ENCODE peak calls at places on chromosomes 13 and 19, in four cellular contexts. A is GM12878, H is prostate gland, B is suprapubic skin. M is an unnamed sample.

GRCh38 chr13:70905035-70905434 is 796.8 kb upstream of the KLHL1 start:
- DNase-seq in A (no peak), H (no peak), B (no peak), M (no peak)

GRCh38 chr13:59750860-59751259 is 412.9 kb downstream of the DIAPH3 start:
- DNase-seq in A (no peak), H (no peak), B (no peak), M (no peak)

GRCh38 chr19:57078802-57079201 is 41.0 kb upstream of the USP29 start:
- DNase-seq in A (no peak), H (no peak), B (no peak), M (no peak)

GRCh38 chr19:17488593-17489391 is 18.5 kb downstream of the SLC27A1 start:
- DNase-seq in A (no peak), H (peak), B (peak), M (peak)

GRCh38 chr13:59201836-59202235 is 961.9 kb downstream of the DIAPH3 start:
- DNase-seq in A (no peak), H (no peak), B (no peak), M (no peak)

GRCh38 chr13:105774739-105775460 is 760.6 kb downstream of the EFNB2 start:
- DNase-seq in A (no peak), H (no peak), B (no peak), M (no peak)

GRCh38 chr13:82480415-82480814 is 1401.9 kb downstream of the SLITRK1 start:
- DNase-seq in A (no peak), H (no peak), B (no peak), M (no peak)

GRCh38 chr19:42246869-42247630 is 4.6 kb upstream of the GSK3A start:
- DNase-seq in A (no peak), H (no peak), B (no peak), M (no peak)

GRCh38 chr19:10819124-10820060 is 16.6 kb downstream of the TMED1 start:
- DNase-seq in A (no peak), H (no peak), B (no peak), M (no peak)

GRCh38 chr13:48491423-48492122 is 41.3 kb downstream of the RCBTB2 start:
- DNase-seq in A (no peak), H (no peak), B (no peak), M (no peak)

GRCh38 chr13:40476175-40476958 is 190.1 kb downstream of the FOXO1 start:
- DNase-seq in A (no peak), H (no peak), B (no peak), M (no peak)

GRCh38 chr13:70189981-70190380 is 81.7 kb upstream of the KLHL1 start:
- DNase-seq in A (no peak), H (no peak), B (no peak), M (no peak)

GRCh38 chr19:9989504-9989903 is 20.8 kb downstream of the COL5A3 start:
- DNase-seq in A (no peak), H (no peak), B (no peak), M (no peak)

GRCh38 chr13:42405665-42406390 is 133.9 kb downstream of the AKAP11 start:
- DNase-seq in A (peak), H (no peak), B (no peak), M (no peak)

GRCh38 chr13:80217614-80218456 is 123.1 kb downstream of the SPRY2 start:
- DNase-seq in A (no peak), H (no peak), B (no peak), M (no peak)

GRCh38 chr13:37615271-37615670 is 16.7 kb upstream of the POSTN start:
- DNase-seq in A (no peak), H (no peak), B (no peak), M (no peak)

GRCh38 chr13:97275775-97276501 is 53.8 kb downstream of the MBNL2 start:
- DNase-seq in A (no peak), H (no peak), B (no peak), M (no peak)

GRCh38 chr19:15418112-15418587 is 638 bp downstream of the AKAP8L start:
- DNase-seq in A (no peak), H (no peak), B (no peak), M (no peak)

GRCh38 chr19:17097593-17098126 is 22.1 kb downstream of the MYO9B start:
- DNase-seq in A (no peak), H (no peak), B (no peak), M (no peak)

GRCh38 chr13:27295660-27296059 is 25.0 kb downstream of the RASL11A start:
- DNase-seq in A (no peak), H (no peak), B (no peak), M (no peak)

GRCh38 chr13:23567792-23568480 is 2.3 kb upstream of the TNFRSF19 start:
- DNase-seq in A (no peak), H (no peak), B (no peak), M (no peak)

GRCh38 chr19:40762754-40763153 is 11.8 kb downstream of the SNRPA start:
- DNase-seq in A (no peak), H (no peak), B (no peak), M (no peak)

GRCh38 chr19:43504426-43505185 is at the start of gene PHLDB3:
- DNase-seq in A (no peak), H (peak), B (no peak), M (no peak)

GRCh38 chr13:60090579-60090978 is 73.1 kb downstream of the DIAPH3 start:
- DNase-seq in A (no peak), H (no peak), B (no peak), M (no peak)

GRCh38 chr13:95676100-95676774 is 702 bp upstream of the DNAJC3 start:
- DNase-seq in A (no peak), H (peak), B (no peak), M (no peak)

GRCh38 chr13:113603116-113603710 is 18.7 kb downstream of the TFDP1 start:
- DNase-seq in A (no peak), H (no peak), B (no peak), M (no peak)

GRCh38 chr19:45554481-45554880 is 30.1 kb downstream of the OPA3 start:
- DNase-seq in A (no peak), H (no peak), B (no peak), M (no peak)

GRCh38 chr13:25973576-25973975 is 78.2 kb downstream of the SHISA2 start:
- DNase-seq in A (no peak), H (no peak), B (no peak), M (no peak)

GRCh38 chr19:57382806-57383488 is 6.7 kb upstream of the ZNF548 start:
- DNase-seq in A (no peak), H (no peak), B (no peak), M (no peak)

GRCh38 chr19:57321164-57321563 is 892 bp downstream of the ZNF543 start:
- DNase-seq in A (no peak), H (no peak), B (no peak), M (no peak)

GRCh38 chr13:94640676-94641075 is 39.0 kb downstream of the GPR180 start:
- DNase-seq in A (no peak), H (no peak), B (no peak), M (no peak)

GRCh38 chr13:94427313-94427712 is 52.2 kb downstream of the DCT start:
- DNase-seq in A (no peak), H (no peak), B (no peak), M (no peak)

GRCh38 chr19:50255115-50255514 is 51.7 kb downstream of the MYH14 start:
- DNase-seq in A (no peak), H (no peak), B (no peak), M (no peak)

GRCh38 chr13:28026508-28026907 is 38.0 kb upstream of the URAD start:
- DNase-seq in A (no peak), H (no peak), B (no peak), M (no peak)

GRCh38 chr13:113884821-113885220 is 20.9 kb upstream of the GAS6 start:
- DNase-seq in A (no peak), H (no peak), B (no peak), M (no peak)

GRCh38 chr13:34640179-34640929 is 301.7 kb upstream of the NBEA start:
- DNase-seq in A (no peak), H (no peak), B (no peak), M (no peak)

GRCh38 chr13:94656766-94657165 is 55.1 kb downstream of the GPR180 start:
- DNase-seq in A (peak), H (no peak), B (no peak), M (no peak)

DNA sequence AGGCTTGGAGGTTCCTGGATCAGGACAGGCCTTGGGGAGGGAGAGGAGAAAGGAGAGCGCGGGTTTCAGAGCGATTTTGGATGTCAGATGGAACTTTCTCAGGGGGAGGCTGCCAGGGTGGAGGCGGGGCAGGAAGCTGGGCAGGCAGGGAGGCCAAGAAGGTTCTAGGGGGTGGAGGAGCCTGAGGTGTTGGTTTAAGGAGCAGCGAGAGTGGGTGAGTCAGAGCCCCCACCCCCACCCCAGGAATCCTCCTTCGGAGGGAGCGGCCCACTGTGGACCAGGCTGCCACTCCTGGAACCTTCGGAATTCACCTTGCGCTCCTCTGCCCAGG is 15.9 kb upstream of the NOP53 start:
- DNase-seq in A (no peak), H (peak), B (no peak), M (no peak)
- TF ChIP-seq POLR2AphosphoS5 in A (no peak), H (peak), B (no peak), M (no peak)

GRCh38 chr19:2775556-2776430 is 7.3 kb downstream of the SGTA start:
- DNase-seq in A (no peak), H (no peak), B (no peak), M (no peak)
- TF ChIP-seq POLR2AphosphoS5 in A (no peak), H (no peak), B (no peak), M (no peak)

GRCh38 chr19:39125554-39126311 is at the start of gene PAK4:
- DNase-seq in A (peak), H (peak), B (peak), M (peak)

GRCh38 chr19:39127812-39128510 is 2.4 kb downstream of the PAK4 start:
- DNase-seq in A (no peak), H (peak), B (no peak), M (no peak)

GRCh38 chr19:39126312-39126561 is 651 bp downstream of the PAK4 start:
- DNase-seq in A (no peak), H (no peak), B (no peak), M (no peak)

GRCh38 chr19:39125199-39125553 is 410 bp upstream of the PAK4 start:
- DNase-seq in A (no peak), H (no peak), B (no peak), M (no peak)

DNA sequence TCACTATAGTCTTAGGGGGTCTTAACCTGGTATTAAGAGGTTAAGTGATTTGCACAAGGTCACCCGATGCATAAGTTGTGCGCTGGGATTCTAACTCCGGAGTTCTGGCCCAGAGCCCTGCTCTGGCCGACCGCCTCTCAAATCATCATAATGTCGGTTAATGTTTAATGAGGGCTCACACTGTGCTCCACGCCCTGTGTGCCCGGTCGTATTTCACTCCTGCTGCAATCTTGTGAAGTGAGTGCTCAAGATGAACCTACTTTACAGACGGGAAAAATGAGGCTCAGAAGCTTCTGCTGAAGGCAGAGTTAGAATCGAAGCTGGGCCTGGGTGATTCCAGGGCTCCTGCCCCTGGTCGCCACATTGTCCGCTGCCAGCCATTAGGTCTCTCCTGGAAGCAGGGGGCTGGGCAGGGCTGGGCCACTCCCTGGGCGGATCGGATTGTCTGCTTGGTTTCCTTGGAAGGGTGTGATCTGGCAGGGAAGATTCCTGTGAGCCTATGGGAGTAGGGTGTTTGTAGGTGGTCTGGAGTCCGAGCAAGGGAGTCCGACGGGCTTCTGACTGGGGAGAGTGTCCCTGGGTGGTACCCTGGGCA is 1.1 kb downstream of the PAK4 start:
- DNase-seq in A (no peak), H (peak), B (no peak), M (no peak)
- TF ChIP-seq POLR2AphosphoS5 in A (no peak), H (peak), B (no peak), M (no peak)

GRCh38 chr19:18858906-18859646 is 27.3 kb downstream of the UPF1 start:
- DNase-seq in A (no peak), H (no peak), B (no peak), M (no peak)
- TF ChIP-seq POLR2AphosphoS5 in A (no peak), H (no peak), B (no peak), M (no peak)

DNA sequence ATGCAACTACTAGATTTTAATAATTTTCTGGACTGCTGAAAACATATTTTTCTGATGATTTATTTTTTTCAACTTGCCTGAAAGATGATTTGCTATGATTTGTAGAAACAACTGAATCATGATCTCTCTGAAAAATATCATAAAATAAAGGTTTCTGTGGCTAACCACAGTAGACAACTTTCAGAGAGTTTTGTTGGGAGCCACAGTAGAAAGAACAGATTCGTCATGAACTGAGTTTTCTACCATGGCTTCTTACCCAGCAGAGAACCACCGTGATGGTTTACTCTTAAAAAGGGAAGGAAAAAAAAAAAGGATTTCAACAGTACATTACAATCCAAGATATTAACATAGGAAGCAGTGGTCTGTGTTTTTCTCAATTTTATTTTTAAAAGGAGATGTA is 18.0 kb downstream of the ZAR1L start:
- DNase-seq in A (no peak), H (no peak), B (no peak), M (no peak)
- TF ChIP-seq POLR2AphosphoS5 in A (no peak), H (no peak), B (no peak), M (no peak)

GRCh38 chr13:111255228-111255790 is 65.1 kb upstream of the TEX29 start:
- DNase-seq in A (no peak), H (no peak), B (no peak), M (no peak)
- TF ChIP-seq POLR2AphosphoS5 in A (no peak), H (no peak), B (no peak), M (no peak)

GRCh38 chr19:12543855-12544254 is 7.4 kb downstream of the ZNF564 start:
- DNase-seq in A (no peak), H (no peak), B (no peak), M (no peak)

GRCh38 chr19:12545267-12545666 is 6.0 kb downstream of the ZNF564 start:
- DNase-seq in A (no peak), H (no peak), B (no peak), M (no peak)

GRCh38 chr19:12546068-12546467 is 5.2 kb downstream of the ZNF564 start:
- DNase-seq in A (no peak), H (no peak), B (no peak), M (no peak)

GRCh38 chr19:12546903-12547302 is 4.4 kb downstream of the ZNF564 start:
- DNase-seq in A (no peak), H (no peak), B (no peak), M (no peak)

GRCh38 chr19:12544401-12544876 is 6.8 kb downstream of the ZNF564 start:
- DNase-seq in A (no peak), H (no peak), B (no peak), M (no peak)
- TF ChIP-seq POLR2AphosphoS5 in A (no peak), H (no peak), B (no peak), M (no peak)

GRCh38 chr13:30745917-30746686 is 10.8 kb downstream of the ALOX5AP start:
- DNase-seq in A (no peak), H (no peak), B (no peak), M (no peak)
- TF ChIP-seq POLR2AphosphoS5 in A (no peak), H (no peak), B (no peak), M (no peak)

GRCh38 chr19:1087813-1088418 is 7.3 kb downstream of the POLR2E start:
- DNase-seq in A (no peak), H (no peak), B (no peak), M (no peak)
- TF ChIP-seq POLR2AphosphoS5 in A (peak), H (no peak), B (no peak), M (peak)

GRCh38 chr13:44932850-44933251 is 56.4 kb downstream of the NUFIP1 start:
- DNase-seq in A (no peak), H (no peak), B (peak), M (no peak)
- TF ChIP-seq POLR2AphosphoS5 in A (no peak), H (no peak), B (no peak), M (no peak)